ENCODE peak calls at places on chromosomes 7 and 10, in ten cellular contexts. One of them, this sample, is unnamed.

GRCh38 chr10:35377050-35377723 is 40.9 kb downstream of the CCNY start:
- DNase-seq in Karpas-422: no peak
- DNase-seq in breast epithelium: no peak
- DNase-seq in AG04450: no peak
- DNase-seq in fibroblast of lung: no peak
- DNase-seq in AG10803: no peak
- DNase-seq in cardiac fibroblast: no peak
- DNase-seq in brain microvascular endothelial cell: no peak
- DNase-seq in IMR-90: no peak
- DNase-seq in right atrium auricular region: no peak
- DNase-seq in this sample: no peak

GRCh38 chr10:2835950-2836349 is 231.4 kb upstream of the PFKP start:
- DNase-seq in Karpas-422: no peak
- DNase-seq in breast epithelium: no peak
- DNase-seq in AG04450: no peak
- DNase-seq in fibroblast of lung: no peak
- DNase-seq in AG10803: no peak
- DNase-seq in cardiac fibroblast: no peak
- DNase-seq in brain microvascular endothelial cell: no peak
- DNase-seq in IMR-90: no peak
- DNase-seq in right atrium auricular region: no peak
- DNase-seq in this sample: no peak

GRCh38 chr7:68015565-68016532 is 1019.2 kb downstream of the TYW1 start:
- DNase-seq in Karpas-422: no peak
- DNase-seq in breast epithelium: no peak
- DNase-seq in AG04450: no peak
- DNase-seq in fibroblast of lung: no peak
- DNase-seq in AG10803: no peak
- DNase-seq in cardiac fibroblast: no peak
- DNase-seq in brain microvascular endothelial cell: no peak
- DNase-seq in IMR-90: no peak
- DNase-seq in right atrium auricular region: no peak
- DNase-seq in this sample: no peak

GRCh38 chr7:70372768-70373241 is 759.1 kb upstream of the GALNT17 start:
- DNase-seq in Karpas-422: no peak
- DNase-seq in breast epithelium: no peak
- DNase-seq in AG04450: no peak
- DNase-seq in fibroblast of lung: no peak
- DNase-seq in AG10803: no peak
- DNase-seq in cardiac fibroblast: no peak
- DNase-seq in brain microvascular endothelial cell: no peak
- DNase-seq in IMR-90: no peak
- DNase-seq in right atrium auricular region: no peak
- DNase-seq in this sample: no peak

GRCh38 chr7:20340839-20341238 is 10.1 kb downstream of the ITGB8 start:
- DNase-seq in Karpas-422: no peak
- DNase-seq in breast epithelium: peak; percentile 90
- DNase-seq in AG04450: no peak
- DNase-seq in fibroblast of lung: no peak
- DNase-seq in AG10803: no peak
- DNase-seq in cardiac fibroblast: peak; percentile 26
- DNase-seq in brain microvascular endothelial cell: no peak
- DNase-seq in IMR-90: no peak
- DNase-seq in right atrium auricular region: no peak
- DNase-seq in this sample: no peak

GRCh38 chr10:3886191-3886590 is 101.2 kb upstream of the KLF6 start:
- DNase-seq in Karpas-422: no peak
- DNase-seq in breast epithelium: no peak
- DNase-seq in AG04450: no peak
- DNase-seq in fibroblast of lung: peak; percentile 77
- DNase-seq in AG10803: peak; percentile 32
- DNase-seq in cardiac fibroblast: peak; percentile 71
- DNase-seq in brain microvascular endothelial cell: peak; percentile 83
- DNase-seq in IMR-90: peak; percentile 61
- DNase-seq in right atrium auricular region: no peak
- DNase-seq in this sample: no peak

GRCh38 chr7:101378808-101379207 is 16.1 kb downstream of the COL26A1 start:
- DNase-seq in Karpas-422: no peak
- DNase-seq in breast epithelium: peak; percentile 37
- DNase-seq in AG04450: no peak
- DNase-seq in fibroblast of lung: peak; percentile 22
- DNase-seq in AG10803: peak; percentile 33
- DNase-seq in cardiac fibroblast: peak; percentile 40
- DNase-seq in brain microvascular endothelial cell: no peak
- DNase-seq in IMR-90: no peak
- DNase-seq in right atrium auricular region: no peak
- DNase-seq in this sample: no peak

GRCh38 chr10:78000206-78000605 is 29.1 kb downstream of the POLR3A start:
- DNase-seq in Karpas-422: no peak
- DNase-seq in breast epithelium: no peak
- DNase-seq in AG04450: no peak
- DNase-seq in fibroblast of lung: no peak
- DNase-seq in AG10803: no peak
- DNase-seq in cardiac fibroblast: no peak
- DNase-seq in brain microvascular endothelial cell: no peak
- DNase-seq in IMR-90: no peak
- DNase-seq in right atrium auricular region: no peak
- DNase-seq in this sample: no peak

GRCh38 chr10:26528715-26529393 is 90.7 kb downstream of the APBB1IP start:
- DNase-seq in Karpas-422: no peak
- DNase-seq in breast epithelium: no peak
- DNase-seq in AG04450: no peak
- DNase-seq in fibroblast of lung: no peak
- DNase-seq in AG10803: no peak
- DNase-seq in cardiac fibroblast: no peak
- DNase-seq in brain microvascular endothelial cell: no peak
- DNase-seq in IMR-90: no peak
- DNase-seq in right atrium auricular region: no peak
- DNase-seq in this sample: no peak

GRCh38 chr7:123681561-123681960 is 25.9 kb downstream of the LMOD2 start:
- DNase-seq in Karpas-422: no peak
- DNase-seq in breast epithelium: no peak
- DNase-seq in AG04450: no peak
- DNase-seq in fibroblast of lung: no peak
- DNase-seq in AG10803: no peak
- DNase-seq in cardiac fibroblast: no peak
- DNase-seq in brain microvascular endothelial cell: no peak
- DNase-seq in IMR-90: no peak
- DNase-seq in right atrium auricular region: no peak
- DNase-seq in this sample: no peak

GRCh38 chr7:141071260-141071854 is 2.5 kb upstream of the TMEM178B start:
- DNase-seq in Karpas-422: peak; percentile 42
- DNase-seq in breast epithelium: no peak
- DNase-seq in AG04450: no peak
- DNase-seq in fibroblast of lung: no peak
- DNase-seq in AG10803: no peak
- DNase-seq in cardiac fibroblast: no peak
- DNase-seq in brain microvascular endothelial cell: no peak
- DNase-seq in IMR-90: no peak
- DNase-seq in right atrium auricular region: no peak
- DNase-seq in this sample: no peak

GRCh38 chr10:7035111-7035761 is 375.6 kb downstream of the SFMBT2 start:
- DNase-seq in Karpas-422: no peak
- DNase-seq in breast epithelium: no peak
- DNase-seq in AG04450: no peak
- DNase-seq in fibroblast of lung: no peak
- DNase-seq in AG10803: no peak
- DNase-seq in cardiac fibroblast: no peak
- DNase-seq in brain microvascular endothelial cell: no peak
- DNase-seq in IMR-90: no peak
- DNase-seq in right atrium auricular region: no peak
- DNase-seq in this sample: no peak

GRCh38 chr7:2698581-2699288 is 10.7 kb downstream of the AMZ1 start:
- DNase-seq in Karpas-422: peak; percentile 36
- DNase-seq in breast epithelium: no peak
- DNase-seq in AG04450: no peak
- DNase-seq in fibroblast of lung: peak; percentile 35
- DNase-seq in AG10803: no peak
- DNase-seq in cardiac fibroblast: no peak
- DNase-seq in brain microvascular endothelial cell: no peak
- DNase-seq in IMR-90: no peak
- DNase-seq in right atrium auricular region: no peak
- DNase-seq in this sample: no peak

GRCh38 chr10:54559498-54559897 is 241.5 kb downstream of the PCDH15 start:
- DNase-seq in Karpas-422: no peak
- DNase-seq in breast epithelium: no peak
- DNase-seq in AG04450: no peak
- DNase-seq in fibroblast of lung: peak; percentile 89
- DNase-seq in AG10803: no peak
- DNase-seq in cardiac fibroblast: peak; percentile 2
- DNase-seq in brain microvascular endothelial cell: no peak
- DNase-seq in IMR-90: peak; percentile 0
- DNase-seq in right atrium auricular region: no peak
- DNase-seq in this sample: peak; percentile 71

GRCh38 chr7:69213882-69214281 is 384.4 kb upstream of the AUTS2 start:
- DNase-seq in Karpas-422: no peak
- DNase-seq in breast epithelium: no peak
- DNase-seq in AG04450: no peak
- DNase-seq in fibroblast of lung: peak; percentile 34
- DNase-seq in AG10803: peak; percentile 77
- DNase-seq in cardiac fibroblast: no peak
- DNase-seq in brain microvascular endothelial cell: no peak
- DNase-seq in IMR-90: no peak
- DNase-seq in right atrium auricular region: no peak
- DNase-seq in this sample: no peak

GRCh38 chr10:132325969-132326889 is 5.8 kb upstream of the LRRC27 start:
- DNase-seq in Karpas-422: no peak
- DNase-seq in breast epithelium: no peak
- DNase-seq in AG04450: no peak
- DNase-seq in fibroblast of lung: no peak
- DNase-seq in AG10803: no peak
- DNase-seq in cardiac fibroblast: no peak
- DNase-seq in brain microvascular endothelial cell: no peak
- DNase-seq in IMR-90: no peak
- DNase-seq in right atrium auricular region: no peak
- DNase-seq in this sample: no peak

GRCh38 chr10:99450624-99451498 is 20.4 kb upstream of the GOT1 start:
- DNase-seq in Karpas-422: no peak
- DNase-seq in breast epithelium: no peak
- DNase-seq in AG04450: no peak
- DNase-seq in fibroblast of lung: no peak
- DNase-seq in AG10803: no peak
- DNase-seq in cardiac fibroblast: no peak
- DNase-seq in brain microvascular endothelial cell: no peak
- DNase-seq in IMR-90: peak; percentile 34
- DNase-seq in right atrium auricular region: no peak
- DNase-seq in this sample: no peak
- H3K4me3 ChIP-seq in Karpas-422: no peak overlapping the region
- H3K4me3 ChIP-seq in breast epithelium: peak overlapping the region; percentile 9
- H3K4me3 ChIP-seq in AG04450: no peak overlapping the region
- H3K4me3 ChIP-seq in fibroblast of lung: no peak overlapping the region
- H3K4me3 ChIP-seq in AG10803: no peak overlapping the region
- H3K4me3 ChIP-seq in cardiac fibroblast: no peak overlapping the region
- H3K4me3 ChIP-seq in brain microvascular endothelial cell: no peak overlapping the region
- H3K4me3 ChIP-seq in IMR-90: no peak overlapping the region
- H3K4me3 ChIP-seq in right atrium auricular region: no peak overlapping the region
- H3K4me3 ChIP-seq in this sample: no peak overlapping the region

GRCh38 chr10:89651205-89651915 is 6.3 kb upstream of the PANK1 start:
- DNase-seq in Karpas-422: no peak
- DNase-seq in breast epithelium: no peak
- DNase-seq in AG04450: no peak
- DNase-seq in fibroblast of lung: no peak
- DNase-seq in AG10803: no peak
- DNase-seq in cardiac fibroblast: no peak
- DNase-seq in brain microvascular endothelial cell: no peak
- DNase-seq in IMR-90: no peak
- DNase-seq in right atrium auricular region: no peak
- DNase-seq in this sample: no peak
- H3K4me3 ChIP-seq in Karpas-422: no peak overlapping the region
- H3K4me3 ChIP-seq in breast epithelium: no peak overlapping the region
- H3K4me3 ChIP-seq in AG04450: no peak overlapping the region
- H3K4me3 ChIP-seq in fibroblast of lung: no peak overlapping the region
- H3K4me3 ChIP-seq in AG10803: no peak overlapping the region
- H3K4me3 ChIP-seq in cardiac fibroblast: no peak overlapping the region
- H3K4me3 ChIP-seq in brain microvascular endothelial cell: no peak overlapping the region
- H3K4me3 ChIP-seq in IMR-90: no peak overlapping the region
- H3K4me3 ChIP-seq in right atrium auricular region: no peak overlapping the region
- H3K4me3 ChIP-seq in this sample: no peak overlapping the region

DNA sequence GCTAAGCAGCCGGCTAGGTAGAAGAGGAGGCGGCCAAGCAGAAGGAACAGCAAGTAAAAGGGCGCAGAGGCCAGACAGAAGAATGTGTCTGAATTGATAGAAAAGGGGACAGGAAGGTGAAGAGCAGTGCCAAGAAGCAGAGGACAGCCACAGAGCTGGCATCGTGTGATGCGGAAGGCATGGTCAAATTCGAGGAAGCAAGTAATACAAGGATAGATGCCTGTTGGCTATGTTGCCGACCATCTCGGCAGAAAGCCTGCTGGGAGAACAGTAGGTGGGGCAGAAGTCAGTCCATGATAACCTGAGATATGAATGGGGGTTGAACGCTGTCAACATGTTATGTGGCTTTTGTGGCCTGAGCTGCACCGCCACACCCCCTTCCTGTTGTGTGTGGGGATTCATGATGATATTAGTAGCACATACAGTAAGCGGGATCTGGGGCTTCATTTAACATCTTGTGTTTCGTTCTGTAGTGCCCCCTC is 25.7 kb downstream of the ST8SIA6 start:
- DNase-seq in Karpas-422: no peak
- DNase-seq in breast epithelium: no peak
- DNase-seq in AG04450: no peak
- DNase-seq in fibroblast of lung: no peak
- DNase-seq in AG10803: no peak
- DNase-seq in cardiac fibroblast: no peak
- DNase-seq in brain microvascular endothelial cell: no peak
- DNase-seq in IMR-90: no peak
- DNase-seq in right atrium auricular region: no peak
- DNase-seq in this sample: no peak
- H3K4me3 ChIP-seq in Karpas-422: no peak overlapping the region
- H3K4me3 ChIP-seq in breast epithelium: no peak overlapping the region
- H3K4me3 ChIP-seq in AG04450: no peak overlapping the region
- H3K4me3 ChIP-seq in fibroblast of lung: no peak overlapping the region
- H3K4me3 ChIP-seq in AG10803: no peak overlapping the region
- H3K4me3 ChIP-seq in cardiac fibroblast: no peak overlapping the region
- H3K4me3 ChIP-seq in brain microvascular endothelial cell: no peak overlapping the region
- H3K4me3 ChIP-seq in IMR-90: no peak overlapping the region
- H3K4me3 ChIP-seq in right atrium auricular region: no peak overlapping the region
- H3K4me3 ChIP-seq in this sample: no peak overlapping the region

DNA sequence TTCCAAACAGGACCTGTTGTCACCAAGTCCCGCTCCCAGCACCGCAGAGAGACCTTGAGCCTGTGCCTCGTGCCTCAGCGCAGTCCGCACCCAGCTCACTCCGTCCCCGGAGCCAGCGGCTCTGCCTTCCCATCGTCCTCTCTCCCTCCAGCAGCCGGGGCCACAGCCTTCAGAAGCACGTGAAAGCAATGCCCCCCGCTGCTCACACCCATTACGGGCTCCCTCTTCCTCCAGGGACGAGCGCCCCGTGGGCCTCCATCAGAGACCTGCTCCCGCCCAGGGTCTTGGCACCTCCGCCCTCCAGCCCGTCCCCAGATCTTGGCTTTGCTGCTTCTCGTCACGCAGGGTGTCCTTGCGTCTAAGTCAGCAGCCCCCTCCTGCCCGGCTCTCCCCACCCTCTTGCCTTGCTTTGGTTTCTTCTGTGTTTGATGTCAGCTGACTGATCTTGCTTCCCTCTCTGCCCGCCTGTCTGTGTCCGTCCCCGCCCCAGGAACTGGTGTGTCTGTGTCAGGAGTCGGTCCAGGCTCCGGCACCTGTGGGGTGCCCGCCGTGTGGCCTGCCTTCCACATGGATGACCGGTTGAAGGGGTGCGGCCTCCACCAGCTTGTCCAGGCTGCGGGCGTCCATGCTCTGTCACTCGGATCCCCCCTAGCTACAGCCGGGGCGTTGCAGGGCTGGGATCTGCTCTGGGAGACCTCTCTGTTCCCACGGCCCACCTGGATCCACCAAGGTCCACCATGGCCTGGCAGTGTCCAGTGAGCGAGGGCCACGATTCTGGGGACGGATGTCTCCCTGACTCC is 61.9 kb downstream of the FOXL3 start:
- DNase-seq in Karpas-422: no peak
- DNase-seq in breast epithelium: no peak
- DNase-seq in AG04450: no peak
- DNase-seq in fibroblast of lung: no peak
- DNase-seq in AG10803: no peak
- DNase-seq in cardiac fibroblast: no peak
- DNase-seq in brain microvascular endothelial cell: no peak
- DNase-seq in IMR-90: no peak
- DNase-seq in right atrium auricular region: no peak
- DNase-seq in this sample: no peak
- H3K4me3 ChIP-seq in Karpas-422: no peak overlapping the region
- H3K4me3 ChIP-seq in breast epithelium: peak overlapping the region; percentile 17
- H3K4me3 ChIP-seq in AG04450: no peak overlapping the region
- H3K4me3 ChIP-seq in fibroblast of lung: no peak overlapping the region
- H3K4me3 ChIP-seq in AG10803: no peak overlapping the region
- H3K4me3 ChIP-seq in cardiac fibroblast: no peak overlapping the region
- H3K4me3 ChIP-seq in brain microvascular endothelial cell: no peak overlapping the region
- H3K4me3 ChIP-seq in IMR-90: no peak overlapping the region
- H3K4me3 ChIP-seq in right atrium auricular region: no peak overlapping the region
- H3K4me3 ChIP-seq in this sample: no peak overlapping the region

This sample was measured in kidney epithelial cell.